ENCODE peak calls at places on chromosomes 6 and 20, in seven cellular contexts. J is suprapubic skin, N is heart left ventricle, I is IMR-90, R is hepatocyte, Z is H9, D is heart right ventricle. P is an unnamed sample.
A peak's percentile ranks its signal among the peaks of the same experiment; 100 is the strongest.

GRCh38 chr6:68256391-68256790 is 378.7 kb upstream of the ADGRB3 start:
- DNase-seq in J (no peak), N (no peak), I (no peak), R (no peak), Z (no peak), D (no peak), P (no peak)

GRCh38 chr6:24905485-24905884 is 30.3 kb downstream of the RIPOR2 start:
- DNase-seq in J (no peak), N (no peak), I (no peak), R (no peak), Z (no peak), D (no peak), P (no peak)

GRCh38 chr6:12353731-12354130 is 63.6 kb downstream of the EDN1 start:
- DNase-seq in J (no peak), N (no peak), I (no peak), R (no peak), Z (no peak), D (no peak), P (no peak)

GRCh38 chr6:165847407-165848098 is 184.5 kb upstream of the PDE10A start:
- DNase-seq in J (no peak), N (peak; percentile 24), I (peak; percentile 89), R (peak; percentile 51), Z (no peak), D (no peak), P (no peak)

GRCh38 chr6:29733057-29733456 is 9.8 kb downstream of the HLA-F start:
- DNase-seq in J (no peak), N (no peak), I (no peak), R (no peak), Z (no peak), D (no peak), P (no peak)

GRCh38 chr6:160177220-160177619 is 55.6 kb downstream of the SLC22A1 start:
- DNase-seq in J (no peak), N (no peak), I (no peak), R (no peak), Z (no peak), D (no peak), P (no peak)

GRCh38 chr20:24863356-24863755 is 85.7 kb upstream of the CST7 start:
- DNase-seq in J (no peak), N (no peak), I (peak; percentile 55), R (no peak), Z (no peak), D (no peak), P (no peak)

GRCh38 chr6:30826961-30827342 is 57.4 kb upstream of the DDR1 start:
- DNase-seq in J (no peak), N (no peak), I (no peak), R (peak; percentile 51), Z (no peak), D (no peak), P (no peak)

GRCh38 chr20:54284928-54285704 is 77.2 kb downstream of the PFDN4 start:
- DNase-seq in J (no peak), N (no peak), I (peak; percentile 6), R (no peak), Z (no peak), D (no peak), P (no peak)

GRCh38 chr6:70180904-70181599 is 121.8 kb downstream of the COL9A1 start:
- DNase-seq in J (no peak), N (no peak), I (no peak), R (no peak), Z (no peak), D (no peak), P (no peak)

GRCh38 chr20:60868316-60868891 is 383.7 kb upstream of the CDH4 start:
- DNase-seq in J (no peak), N (no peak), I (no peak), R (no peak), Z (no peak), D (no peak), P (peak; percentile 77)

GRCh38 chr6:99761701-99762100 is 155.1 kb downstream of the PRDM13 start:
- DNase-seq in J (no peak), N (no peak), I (no peak), R (no peak), Z (no peak), D (no peak), P (no peak)

GRCh38 chr6:106609699-106610098 is 19.6 kb downstream of the RTN4IP1 start:
- DNase-seq in J (no peak), N (no peak), I (no peak), R (peak; percentile 50), Z (peak; percentile 58), D (no peak), P (no peak)

GRCh38 chr6:56671651-56672461 is 29.2 kb upstream of the DST start:
- DNase-seq in J (no peak), N (no peak), I (no peak), R (peak; percentile 48), Z (no peak), D (no peak), P (no peak)

GRCh38 chr20:53578492-53579222 is 15.0 kb downstream of the ZNF217 start:
- DNase-seq in J (no peak), N (no peak), I (peak; percentile 89), R (peak; percentile 92), Z (no peak), D (no peak), P (no peak)

GRCh38 chr6:142306736-142307135 is 4.9 kb downstream of the ADGRG6 start:
- DNase-seq in J (no peak), N (no peak), I (no peak), R (no peak), Z (no peak), D (no peak), P (no peak)

GRCh38 chr20:63864545-63864977 is 509 bp upstream of the TPD52L2 start:
- DNase-seq in J (no peak), N (no peak), I (no peak), R (no peak), Z (no peak), D (no peak), P (no peak)

DNA sequence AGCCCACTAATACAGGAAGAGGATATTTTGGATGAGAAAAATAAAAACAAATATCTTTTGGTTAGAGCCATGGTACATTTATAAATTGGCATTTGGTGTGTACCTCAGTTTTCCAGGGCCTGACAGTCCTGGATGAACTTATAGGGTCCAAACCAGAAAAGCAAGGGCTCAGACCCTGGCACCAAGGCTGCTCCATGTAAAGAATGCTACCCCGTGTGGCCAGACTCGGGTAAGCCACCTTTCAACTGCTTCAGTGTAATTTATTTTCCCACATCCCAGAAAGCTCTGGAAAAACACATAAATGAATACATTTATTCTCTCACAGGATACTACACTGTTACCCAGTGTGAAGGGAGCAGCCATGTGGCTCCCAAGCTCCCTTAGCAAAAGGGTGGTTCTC is 13.9 kb downstream of the MRPL14 start:
- DNase-seq in J (no peak), N (no peak), I (no peak), R (no peak), Z (no peak), D (no peak), P (no peak)
- TF ChIP-seq CTCF in J (no peak), N (no peak), I (peak; percentile 10), R (no peak), Z (peak; percentile 57), D (no peak), P (no peak)

GRCh38 chr20:47531468-47531867 is 29.8 kb downstream of the NCOA3 start:
- DNase-seq in J (no peak), N (no peak), I (no peak), R (no peak), Z (no peak), D (no peak), P (no peak)

GRCh38 chr20:47533518-47534062 is 31.9 kb downstream of the NCOA3 start:
- DNase-seq in J (no peak), N (no peak), I (no peak), R (no peak), Z (no peak), D (no peak), P (no peak)

GRCh38 chr20:47532002-47532401 is 30.3 kb downstream of the NCOA3 start:
- DNase-seq in J (no peak), N (no peak), I (no peak), R (no peak), Z (no peak), D (no peak), P (no peak)

GRCh38 chr20:47527004-47527800 is 25.5 kb downstream of the NCOA3 start:
- DNase-seq in J (no peak), N (no peak), I (no peak), R (no peak), Z (no peak), D (no peak), P (no peak)

GRCh38 chr20:47529840-47530239 is 28.2 kb downstream of the NCOA3 start:
- DNase-seq in J (no peak), N (no peak), I (peak; percentile 41), R (no peak), Z (no peak), D (no peak), P (no peak)
- H3K4me1 ChIP-seq in J (peaks cover 5% of the 10 kb centered on the region), N (peaks cover 23% of the 10 kb centered on the region), I (peaks cover 3% of the 10 kb centered on the region), R (no peaks in the 10 kb centered on the region), Z (no peaks in the 10 kb centered on the region), D (peaks cover 13% of the 10 kb centered on the region), P (peaks cover 9% of the 10 kb centered on the region)

GRCh38 chr6:137919837-137920304 is 52.8 kb downstream of the TNFAIP3 start:
- DNase-seq in J (no peak), N (no peak), I (no peak), R (no peak), Z (no peak), D (no peak), P (no peak)

GRCh38 chr6:137919512-137919823 is 52.4 kb downstream of the TNFAIP3 start:
- DNase-seq in J (no peak), N (no peak), I (no peak), R (no peak), Z (no peak), D (no peak), P (no peak)

GRCh38 chr6:137923866-137924616 is 57.0 kb downstream of the TNFAIP3 start:
- DNase-seq in J (no peak), N (no peak), I (no peak), R (peak; percentile 6), Z (no peak), D (no peak), P (no peak)

GRCh38 chr6:137920331-137920730 is 53.3 kb downstream of the TNFAIP3 start:
- DNase-seq in J (no peak), N (no peak), I (no peak), R (no peak), Z (no peak), D (no peak), P (no peak)

DNA sequence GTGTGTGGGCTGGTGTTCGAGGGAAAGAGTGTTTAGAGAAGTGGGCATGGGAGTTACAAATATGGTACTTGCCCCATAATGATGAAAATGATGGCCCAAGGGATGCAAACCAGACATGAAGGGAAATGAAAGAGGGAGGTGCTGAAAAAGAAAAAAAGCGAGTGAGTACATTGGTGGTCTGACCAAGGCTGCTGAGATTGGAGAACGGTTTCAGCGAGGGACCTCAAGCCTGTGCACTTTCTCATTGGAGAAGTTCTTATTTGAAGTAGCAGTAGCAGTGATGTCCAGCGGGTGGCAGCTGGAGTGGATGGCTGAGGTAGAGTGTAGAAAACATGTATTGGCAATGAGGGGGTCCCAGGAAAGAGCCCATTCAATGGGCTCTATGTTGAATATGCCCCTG is 54.8 kb downstream of the TNFAIP3 start:
- DNase-seq in J (no peak), N (no peak), I (no peak), R (no peak), Z (no peak), D (no peak), P (no peak)
- TF ChIP-seq CTCF in J (no peak), N (no peak), I (no peak), R (no peak), Z (no peak), D (no peak), P (no peak)

DNA sequence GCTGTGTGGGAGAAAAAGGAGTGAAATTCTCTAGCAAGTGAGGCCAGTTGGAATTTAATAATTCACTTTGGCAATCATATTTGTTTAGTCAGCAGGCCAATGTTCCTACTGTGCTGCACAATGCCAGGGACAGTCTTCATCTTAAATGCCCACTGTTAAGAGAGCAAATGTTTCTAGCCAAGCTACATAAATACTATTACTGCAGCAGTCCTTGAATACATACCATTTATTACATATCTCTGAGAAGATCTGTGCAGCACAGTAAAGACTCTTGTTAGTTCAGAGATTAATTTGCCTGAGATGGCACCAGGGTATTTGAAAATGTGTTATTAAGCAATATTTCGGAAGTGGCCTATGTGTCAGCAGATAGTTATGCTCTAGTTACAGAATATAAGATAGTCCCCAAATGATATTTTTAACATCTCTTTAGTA is 105.4 kb downstream of the OGFRL1 start:
- DNase-seq in J (no peak), N (no peak), I (peak; percentile 63), R (no peak), Z (no peak), D (no peak), P (no peak)
- H3K4me1 ChIP-seq in J (peaks cover 37% of the 10 kb centered on the region), N (peaks cover 56% of the 10 kb centered on the region), I (peaks cover 24% of the 10 kb centered on the region), R (peaks cover 16% of the 10 kb centered on the region), Z (no peaks in the 10 kb centered on the region), D (peaks cover 72% of the 10 kb centered on the region), P (peaks cover 15% of the 10 kb centered on the region)

P was measured in vagina.